ENCODE peak calls at places on chromosomes 5 and 9, in four cellular contexts. M, C, Y and B are unnamed samples.

GRCh38 chr9:86175223-86175622 is 75.9 kb upstream of the GOLM1 start:
- DNase-seq in M (no peak), C (no peak), Y (no peak), B (no peak)

GRCh38 chr9:37036237-37037136 is 2.4 kb upstream of the PAX5 start:
- DNase-seq in M (no peak), C (peak), Y (no peak), B (no peak)

GRCh38 chr5:14743601-14744295 is 79.2 kb downstream of the OTULIN start:
- DNase-seq in M (no peak), C (no peak), Y (no peak), B (no peak)

GRCh38 chr5:27290166-27290565 is 251.8 kb upstream of the CDH9 start:
- DNase-seq in M (no peak), C (no peak), Y (no peak), B (no peak)

GRCh38 chr5:1568201-1568979 is 44.6 kb upstream of the LPCAT1 start:
- DNase-seq in M (peak), C (no peak), Y (no peak), B (no peak)

GRCh38 chr5:75965292-75965691 is 117.9 kb upstream of the SV2C start:
- DNase-seq in M (no peak), C (no peak), Y (no peak), B (no peak)

GRCh38 chr5:103743455-103743854 is 180.9 kb upstream of the NUDT12 start:
- DNase-seq in M (no peak), C (no peak), Y (no peak), B (no peak)

GRCh38 chr9:75775173-75775572 is 115.3 kb upstream of the PCSK5 start:
- DNase-seq in M (no peak), C (no peak), Y (no peak), B (no peak)

GRCh38 chr9:22169243-22169642 is 160.1 kb upstream of the CDKN2B start:
- DNase-seq in M (no peak), C (no peak), Y (no peak), B (no peak)

GRCh38 chr5:147403659-147404640 is 105.9 kb downstream of the DPYSL3 start:
- DNase-seq in M (no peak), C (no peak), Y (no peak), B (peak)
- TF ChIP-seq SRF in M (no peak), C (no peak), Y (no peak), B (no peak)

GRCh38 chr5:120449501-120449900 is 14.6 kb upstream of the PRR16 start:
- DNase-seq in M (no peak), C (no peak), Y (no peak), B (no peak)

GRCh38 chr5:120454094-120454798 is 9.9 kb upstream of the PRR16 start:
- DNase-seq in M (no peak), C (no peak), Y (no peak), B (no peak)

GRCh38 chr5:120450910-120451309 is 13.2 kb upstream of the PRR16 start:
- DNase-seq in M (no peak), C (no peak), Y (no peak), B (no peak)

GRCh38 chr5:120452471-120452870 is 11.6 kb upstream of the PRR16 start:
- DNase-seq in M (no peak), C (no peak), Y (no peak), B (no peak)

GRCh38 chr5:120451445-120451844 is 12.7 kb upstream of the PRR16 start:
- DNase-seq in M (no peak), C (no peak), Y (no peak), B (no peak)
- TF ChIP-seq USF2 in M (no peak), C (no peak), Y (no peak), B (no peak)

DNA sequence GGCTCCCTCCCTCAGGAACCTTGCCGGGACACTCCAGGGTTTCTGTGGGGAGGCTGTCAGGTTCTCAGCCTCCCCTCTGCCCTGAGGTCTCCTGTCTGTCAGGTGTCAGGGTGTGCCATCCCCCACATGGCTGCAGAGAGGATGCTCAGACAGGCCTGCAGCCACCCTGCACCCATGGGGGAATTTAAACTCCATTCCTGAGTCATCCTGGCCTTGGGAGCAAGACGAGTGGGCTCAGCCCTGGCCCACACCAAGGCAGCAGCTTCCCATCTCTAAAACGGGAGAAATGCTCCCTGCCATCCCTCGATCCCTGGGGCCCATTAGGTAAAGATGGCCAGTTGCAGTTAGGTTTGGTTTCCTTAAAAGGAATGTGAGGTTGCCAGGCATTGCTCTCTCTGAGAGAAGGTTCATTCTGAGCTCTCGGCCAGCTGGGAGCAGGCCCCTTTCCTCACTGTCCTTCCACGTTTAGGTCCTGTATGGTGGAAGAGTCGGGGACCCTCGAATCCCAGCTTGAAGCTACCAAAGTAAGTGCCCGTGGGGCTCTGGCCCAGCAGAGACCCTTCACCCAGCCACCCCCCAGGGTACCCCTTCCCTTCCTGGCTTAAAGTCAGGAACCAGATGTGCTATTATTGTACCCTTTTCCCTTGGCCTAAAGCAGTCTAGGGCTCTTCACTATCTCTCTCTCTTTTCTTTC is 26.6 kb downstream of the DYNC2I2 start:
- DNase-seq in M (no peak), C (no peak), Y (no peak), B (no peak)
- TF ChIP-seq SRF in M (no peak), C (no peak), Y (no peak), B (no peak)

GRCh38 chr5:157271740-157272271 is 5.9 kb downstream of the CYFIP2 start:
- DNase-seq in M (no peak), C (no peak), Y (no peak), B (peak)

GRCh38 chr5:157267025-157267424 is 1.1 kb downstream of the CYFIP2 start:
- DNase-seq in M (no peak), C (no peak), Y (no peak), B (no peak)

GRCh38 chr5:157269763-157270272 is 3.9 kb downstream of the CYFIP2 start:
- DNase-seq in M (no peak), C (no peak), Y (no peak), B (no peak)

GRCh38 chr5:157267766-157268480 is 2.0 kb downstream of the CYFIP2 start:
- DNase-seq in M (no peak), C (no peak), Y (no peak), B (no peak)

DNA sequence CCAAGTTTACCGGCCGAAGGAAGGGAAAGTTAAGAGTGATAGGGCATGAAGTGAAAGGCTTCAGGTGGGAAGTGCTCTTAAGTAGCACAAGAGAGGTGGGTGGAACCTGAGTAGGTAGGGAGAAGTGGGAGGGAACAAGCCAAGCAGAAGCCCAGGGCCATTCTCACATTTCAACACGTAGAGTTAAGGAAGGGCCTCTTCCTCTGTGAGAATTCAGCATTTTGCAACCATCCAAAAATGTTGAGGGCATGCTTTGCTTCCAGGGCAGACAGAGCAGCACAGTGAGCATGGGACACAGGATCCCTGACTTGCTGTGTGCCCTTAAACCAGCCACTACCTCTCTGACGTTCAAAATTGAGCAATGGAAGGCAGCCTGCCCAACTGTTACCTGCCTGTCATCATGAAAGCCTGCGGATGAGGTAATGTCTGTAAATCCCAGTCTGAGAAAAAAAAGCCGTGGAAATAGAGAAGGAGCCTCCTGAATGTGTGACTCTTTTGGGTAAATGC is 3.3 kb downstream of the CYFIP2 start:
- DNase-seq in M (no peak), C (no peak), Y (no peak), B (no peak)
- TF ChIP-seq USF2 in M (no peak), C (no peak), Y (no peak), B (no peak)

DNA sequence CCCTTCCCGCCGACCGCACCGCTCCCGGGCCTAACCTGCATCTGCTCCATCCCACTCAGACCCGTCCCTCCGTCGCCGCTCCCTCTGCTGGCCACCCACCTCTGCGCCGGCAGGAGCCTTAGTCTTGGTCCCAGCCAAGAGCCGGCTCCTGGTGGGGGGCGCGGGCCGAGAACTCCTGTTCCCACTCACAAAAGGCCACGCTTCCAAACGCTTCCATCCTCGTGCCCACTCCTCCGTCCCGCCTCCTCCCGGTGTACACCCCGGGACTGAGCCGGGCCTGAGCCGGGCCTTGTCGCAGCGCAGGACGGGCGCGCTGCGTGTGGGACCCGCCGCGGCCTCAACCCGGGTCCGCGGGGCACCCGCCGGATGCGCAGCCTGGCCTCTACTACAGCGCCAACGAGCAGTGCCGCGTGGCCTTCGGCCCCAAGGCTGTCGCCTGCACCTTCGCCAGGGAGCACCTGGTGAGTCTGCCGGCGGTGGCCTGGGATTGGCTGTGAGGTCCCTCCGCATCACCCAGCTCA is 7.5 kb downstream of the ADAMTS13 start:
- DNase-seq in M (peak), C (peak), Y (peak), B (no peak)
- TF ChIP-seq SRF in M (no peak), C (no peak), Y (no peak), B (no peak)

DNA sequence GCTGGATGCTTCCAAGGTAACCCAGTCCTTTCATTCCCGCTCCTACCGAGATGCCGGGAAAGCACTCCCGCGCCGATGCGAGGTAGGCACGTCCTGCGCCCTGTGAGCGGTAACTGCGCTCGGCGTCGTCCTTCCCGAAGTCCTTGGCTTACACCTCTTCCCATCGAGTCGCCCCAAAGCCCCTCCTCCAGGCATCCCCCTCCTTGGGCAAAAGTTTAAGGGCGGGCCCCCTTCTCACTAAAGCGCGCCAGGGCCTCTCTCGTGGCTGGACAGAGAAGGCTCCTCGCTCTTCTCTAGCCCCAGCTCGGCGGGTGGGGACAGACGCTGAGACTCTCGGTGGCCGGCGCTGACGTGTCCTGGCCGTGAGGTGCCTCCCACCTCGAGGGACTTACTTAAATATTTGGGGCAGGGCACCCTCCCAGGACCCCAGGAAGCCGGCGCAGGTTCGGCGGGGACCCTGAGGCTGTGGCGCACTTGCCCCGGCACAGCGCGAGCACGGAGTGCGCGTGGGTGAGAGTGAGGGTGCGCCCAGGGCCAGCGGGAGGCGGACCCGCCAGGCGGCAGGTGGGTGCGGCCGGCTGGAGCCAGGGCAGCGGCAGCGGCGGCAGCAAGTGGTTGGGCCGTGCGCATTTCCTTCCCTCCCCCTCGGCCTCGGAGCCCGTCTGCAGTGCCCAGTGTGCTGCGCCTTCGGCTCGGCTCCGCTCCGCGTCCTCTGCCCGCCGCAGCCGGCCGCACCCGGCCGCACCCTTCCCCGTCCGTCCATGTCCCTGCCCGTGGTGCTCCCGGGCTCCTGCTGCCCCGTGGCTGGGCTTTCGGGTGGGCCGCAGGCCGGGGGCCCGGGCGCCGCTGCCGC is at the start of gene ENTREP1:
- DNase-seq in M (no peak), C (peak), Y (no peak), B (no peak)
- TF ChIP-seq USF2 in M (no peak), C (no peak), Y (no peak), B (no peak)

DNA sequence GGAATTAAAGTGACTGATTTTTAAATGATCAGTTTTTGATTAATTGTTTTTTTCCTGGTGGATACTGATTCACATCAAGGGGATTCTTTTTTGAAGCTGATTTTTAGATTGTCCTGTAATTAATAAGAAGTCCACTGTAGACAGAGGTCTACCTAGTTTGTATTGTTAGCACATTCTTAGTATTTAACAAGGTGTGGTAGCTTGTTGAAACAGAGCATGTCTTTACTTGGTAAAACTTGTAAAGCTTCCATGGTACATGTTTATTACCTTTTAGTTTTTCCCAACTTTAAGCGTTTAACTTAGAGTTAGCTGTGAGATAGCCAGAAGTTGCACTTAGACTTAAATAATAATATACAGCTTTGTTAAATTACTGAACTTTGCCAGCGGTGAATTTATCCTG is 1.5 kb downstream of the BTF3 start:
- DNase-seq in M (no peak), C (no peak), Y (no peak), B (no peak)
- TF ChIP-seq SRF in M (no peak), C (no peak), Y (no peak), B (no peak)